ENCODE peak calls at places on chromosomes 2 and 18, in four cellular contexts. One of them, this sample, is unnamed.

GRCh38 chr2:112690853-112691390 is 29.9 kb upstream of the NT5DC4 start:
- DNase-seq in A549: peak; percentile 48
- DNase-seq in heart right ventricle: peak; percentile 50
- DNase-seq in astrocyte: peak; percentile 52
- DNase-seq in this sample: peak; percentile 86

GRCh38 chr18:61189376-61189775 is 143.9 kb upstream of the CDH20 start:
- DNase-seq in astrocyte: no peak
- DNase-seq in heart right ventricle: no peak
- DNase-seq in A549: no peak
- DNase-seq in this sample: no peak

GRCh38 chr2:158060862-158061435 is 40.7 kb upstream of the UPP2 start:
- DNase-seq in A549: no peak
- DNase-seq in heart right ventricle: no peak
- DNase-seq in astrocyte: peak; percentile 66
- DNase-seq in this sample: peak; percentile 36

GRCh38 chr2:33784488-33784887 is 185.4 kb upstream of the FAM98A start:
- DNase-seq in astrocyte: no peak
- DNase-seq in heart right ventricle: no peak
- DNase-seq in A549: no peak
- DNase-seq in this sample: no peak

GRCh38 chr2:79180092-79180491 is 20.5 kb upstream of the REG3A start:
- DNase-seq in heart right ventricle: no peak
- DNase-seq in A549: no peak
- DNase-seq in astrocyte: no peak
- DNase-seq in this sample: peak; percentile 1

GRCh38 chr2:45248214-45248613 is 239.0 kb upstream of the SIX2 start:
- DNase-seq in astrocyte: no peak
- DNase-seq in heart right ventricle: no peak
- DNase-seq in A549: no peak
- DNase-seq in this sample: no peak

GRCh38 chr2:219273887-219274391 is 5.2 kb upstream of the DNAJB2 start:
- DNase-seq in astrocyte: peak; percentile 52
- DNase-seq in heart right ventricle: no peak
- DNase-seq in A549: peak; percentile 89
- DNase-seq in this sample: peak; percentile 98

GRCh38 chr2:130828461-130828860 is 8.3 kb upstream of the ARHGEF4 start:
- DNase-seq in astrocyte: no peak
- DNase-seq in A549: no peak
- DNase-seq in heart right ventricle: no peak
- DNase-seq in this sample: peak; percentile 58

GRCh38 chr18:31667185-31667584 is 17.2 kb downstream of the B4GALT6 start:
- DNase-seq in heart right ventricle: no peak
- DNase-seq in A549: no peak
- DNase-seq in astrocyte: peak; percentile 66
- DNase-seq in this sample: peak; percentile 62

GRCh38 chr2:36635194-36635593 is 37.2 kb upstream of the FEZ2 start:
- DNase-seq in astrocyte: no peak
- DNase-seq in A549: no peak
- DNase-seq in heart right ventricle: no peak
- DNase-seq in this sample: no peak

GRCh38 chr2:152464853-152465470 is 130.0 kb downstream of the FMNL2 start:
- DNase-seq in astrocyte: no peak
- DNase-seq in A549: no peak
- DNase-seq in heart right ventricle: no peak
- DNase-seq in this sample: no peak

GRCh38 chr2:45748239-45748638 is 96.8 kb downstream of the PRKCE start:
- DNase-seq in A549: no peak
- DNase-seq in heart right ventricle: no peak
- DNase-seq in astrocyte: peak; percentile 13
- DNase-seq in this sample: no peak

GRCh38 chr2:150062416-150062815 is 425.1 kb downstream of the RND3 start:
- DNase-seq in heart right ventricle: no peak
- DNase-seq in astrocyte: no peak
- DNase-seq in A549: no peak
- DNase-seq in this sample: no peak

GRCh38 chr2:134304726-134305509 is 51.0 kb downstream of the MGAT5 start:
- DNase-seq in A549: no peak
- DNase-seq in heart right ventricle: no peak
- DNase-seq in astrocyte: no peak
- DNase-seq in this sample: no peak

GRCh38 chr2:9765611-9766531 is 77.4 kb upstream of the TAF1B start:
- DNase-seq in heart right ventricle: no peak
- DNase-seq in A549: no peak
- DNase-seq in astrocyte: no peak
- DNase-seq in this sample: peak; percentile 79

GRCh38 chr2:45089554-45090261 is 80.5 kb upstream of the SIX2 start:
- DNase-seq in A549: no peak
- DNase-seq in astrocyte: no peak
- DNase-seq in heart right ventricle: no peak
- DNase-seq in this sample: no peak

GRCh38 chr2:8462899-8463648 is 218.8 kb upstream of the ID2 start:
- DNase-seq in astrocyte: no peak
- DNase-seq in heart right ventricle: no peak
- DNase-seq in A549: no peak
- DNase-seq in this sample: no peak

GRCh38 chr2:202104286-202104870 is 31.3 kb downstream of the KIAA2012 start:
- DNase-seq in heart right ventricle: no peak
- DNase-seq in astrocyte: no peak
- DNase-seq in A549: peak; percentile 31
- DNase-seq in this sample: peak; percentile 43

GRCh38 chr2:234003972-234004617 is 46.4 kb upstream of the SPP2 start:
- DNase-seq in heart right ventricle: no peak
- DNase-seq in A549: peak; percentile 71
- DNase-seq in astrocyte: peak; percentile 97
- DNase-seq in this sample: peak; percentile 87

GRCh38 chr18:25133879-25134278 is 218.1 kb downstream of the ZNF521 start:
- DNase-seq in A549: no peak
- DNase-seq in heart right ventricle: no peak
- DNase-seq in astrocyte: no peak
- DNase-seq in this sample: no peak

GRCh38 chr18:21458322-21458721 is 142.2 kb downstream of the ESCO1 start:
- DNase-seq in A549: no peak
- DNase-seq in astrocyte: no peak
- DNase-seq in heart right ventricle: peak; percentile 32
- DNase-seq in this sample: no peak

GRCh38 chr2:44433841-44434240 is 72.1 kb downstream of the CAMKMT start:
- DNase-seq in A549: no peak
- DNase-seq in astrocyte: no peak
- DNase-seq in heart right ventricle: no peak
- DNase-seq in this sample: peak; percentile 86

GRCh38 chr18:57802869-57803118 is 321 bp downstream of the ATP8B1 start:
- DNase-seq in heart right ventricle: no peak
- DNase-seq in astrocyte: no peak
- DNase-seq in A549: no peak
- DNase-seq in this sample: no peak

DNA sequence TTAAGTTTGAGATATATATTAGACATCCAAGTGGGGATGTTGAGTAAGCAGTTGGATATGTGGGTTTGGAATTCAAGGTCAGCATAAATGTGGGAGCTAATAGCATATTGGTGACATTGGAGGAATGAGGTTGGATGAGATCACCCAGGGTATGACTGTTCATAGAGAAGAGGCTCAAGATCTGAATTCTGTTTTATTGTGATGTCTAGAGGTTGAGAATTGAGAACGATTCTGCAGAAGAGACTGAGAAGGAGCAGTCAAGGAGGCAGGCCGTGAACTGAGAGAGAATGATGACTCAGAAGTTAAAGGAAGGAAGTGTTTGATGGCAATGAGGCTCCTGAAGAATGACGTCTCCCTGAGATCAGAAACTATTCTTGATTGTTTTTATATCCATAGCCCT is 5.9 kb downstream of the SERPINB11 start:
- DNase-seq in A549: no peak
- DNase-seq in astrocyte: peak; percentile 85
- DNase-seq in heart right ventricle: no peak
- DNase-seq in this sample: peak; percentile 67
- H3K4me3 ChIP-seq in A549: no peak overlapping the region
- H3K4me3 ChIP-seq in astrocyte: no peak overlapping the region
- H3K4me3 ChIP-seq in heart right ventricle: no peak overlapping the region
- H3K4me3 ChIP-seq in this sample: no peak overlapping the region

GRCh38 chr18:55095579-55095978 is 136.3 kb upstream of the CCDC68 start:
- DNase-seq in A549: no peak
- DNase-seq in astrocyte: no peak
- DNase-seq in heart right ventricle: no peak
- DNase-seq in this sample: no peak

GRCh38 chr18:55097406-55098170 is 138.3 kb upstream of the CCDC68 start:
- DNase-seq in A549: no peak
- DNase-seq in heart right ventricle: no peak
- DNase-seq in astrocyte: peak; percentile 83
- DNase-seq in this sample: no peak

GRCh38 chr18:55093808-55094207 is 134.5 kb upstream of the CCDC68 start:
- DNase-seq in astrocyte: no peak
- DNase-seq in heart right ventricle: no peak
- DNase-seq in A549: no peak
- DNase-seq in this sample: no peak

GRCh38 chr18:55093295-55093694 is 134.0 kb upstream of the CCDC68 start:
- DNase-seq in heart right ventricle: no peak
- DNase-seq in astrocyte: no peak
- DNase-seq in A549: no peak
- DNase-seq in this sample: no peak

DNA sequence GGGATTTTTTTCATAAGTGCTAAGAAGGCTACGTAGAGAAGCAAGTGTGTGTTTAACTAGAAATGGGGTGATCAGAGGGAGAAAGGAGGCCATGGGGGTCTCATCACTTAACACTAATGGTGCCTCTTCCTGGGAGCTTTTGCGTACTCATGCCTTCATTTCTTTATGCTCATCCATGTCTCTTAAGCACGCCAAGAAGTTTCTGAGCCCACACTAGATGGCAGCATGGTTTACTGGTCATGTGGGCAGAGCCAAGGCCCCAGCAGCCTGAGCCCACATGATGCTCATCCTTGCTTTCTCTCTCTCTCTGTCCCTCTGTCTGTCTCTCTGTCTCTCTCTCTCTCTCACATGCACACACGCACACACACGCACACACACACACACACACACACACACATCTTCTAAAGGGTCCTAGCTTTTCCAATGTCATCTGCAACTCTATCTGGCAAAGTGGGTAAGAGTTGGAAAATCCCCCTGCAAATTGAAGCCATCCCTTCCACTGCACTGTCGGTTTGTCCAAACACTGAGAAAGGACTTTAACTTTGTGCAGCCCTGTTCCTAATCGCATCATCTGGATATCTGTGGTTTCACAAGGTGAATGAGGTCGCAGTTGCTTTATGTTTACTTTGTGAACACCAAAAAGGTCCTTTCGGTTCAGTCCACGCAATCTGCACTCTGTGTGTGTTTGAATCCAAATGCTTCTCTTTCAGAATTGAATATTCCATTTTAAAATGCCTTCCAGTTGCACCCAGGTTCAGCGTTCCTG is 137.2 kb upstream of the CCDC68 start:
- DNase-seq in astrocyte: peak; percentile 71
- DNase-seq in A549: peak; percentile 22
- DNase-seq in heart right ventricle: no peak
- DNase-seq in this sample: peak; percentile 62
- TF ChIP-seq CTCF in astrocyte: peak; percentile 27
- TF ChIP-seq CTCF in A549: peak; percentile 40
- TF ChIP-seq CTCF in heart right ventricle: peak; percentile 56
- TF ChIP-seq CTCF in this sample: peak; percentile 73

GRCh38 chr2:26412091-26412673 is 10.5 kb downstream of the DRC1 start:
- DNase-seq in heart right ventricle: no peak
- DNase-seq in A549: peak; percentile 42
- DNase-seq in astrocyte: no peak
- DNase-seq in this sample: no peak
- H3K4me3 ChIP-seq in heart right ventricle: peak overlapping the region; percentile 13
- H3K4me3 ChIP-seq in A549: peak overlapping the region; percentile 37
- H3K4me3 ChIP-seq in astrocyte: no peak overlapping the region
- H3K4me3 ChIP-seq in this sample: no peak overlapping the region

GRCh38 chr18:72208920-72209676 is 335.0 kb downstream of the CBLN2 start:
- DNase-seq in A549: no peak
- DNase-seq in astrocyte: no peak
- DNase-seq in heart right ventricle: no peak
- DNase-seq in this sample: no peak

GRCh38 chr18:72206814-72207213 is 337.3 kb downstream of the CBLN2 start:
- DNase-seq in A549: no peak
- DNase-seq in astrocyte: no peak
- DNase-seq in heart right ventricle: no peak
- DNase-seq in this sample: no peak

GRCh38 chr18:72207280-72207679 is 336.9 kb downstream of the CBLN2 start:
- DNase-seq in astrocyte: no peak
- DNase-seq in A549: no peak
- DNase-seq in heart right ventricle: no peak
- DNase-seq in this sample: no peak
- TF ChIP-seq CTCF in astrocyte: no peak
- TF ChIP-seq CTCF in A549: no peak
- TF ChIP-seq CTCF in heart right ventricle: no peak
- TF ChIP-seq CTCF in this sample: no peak

DNA sequence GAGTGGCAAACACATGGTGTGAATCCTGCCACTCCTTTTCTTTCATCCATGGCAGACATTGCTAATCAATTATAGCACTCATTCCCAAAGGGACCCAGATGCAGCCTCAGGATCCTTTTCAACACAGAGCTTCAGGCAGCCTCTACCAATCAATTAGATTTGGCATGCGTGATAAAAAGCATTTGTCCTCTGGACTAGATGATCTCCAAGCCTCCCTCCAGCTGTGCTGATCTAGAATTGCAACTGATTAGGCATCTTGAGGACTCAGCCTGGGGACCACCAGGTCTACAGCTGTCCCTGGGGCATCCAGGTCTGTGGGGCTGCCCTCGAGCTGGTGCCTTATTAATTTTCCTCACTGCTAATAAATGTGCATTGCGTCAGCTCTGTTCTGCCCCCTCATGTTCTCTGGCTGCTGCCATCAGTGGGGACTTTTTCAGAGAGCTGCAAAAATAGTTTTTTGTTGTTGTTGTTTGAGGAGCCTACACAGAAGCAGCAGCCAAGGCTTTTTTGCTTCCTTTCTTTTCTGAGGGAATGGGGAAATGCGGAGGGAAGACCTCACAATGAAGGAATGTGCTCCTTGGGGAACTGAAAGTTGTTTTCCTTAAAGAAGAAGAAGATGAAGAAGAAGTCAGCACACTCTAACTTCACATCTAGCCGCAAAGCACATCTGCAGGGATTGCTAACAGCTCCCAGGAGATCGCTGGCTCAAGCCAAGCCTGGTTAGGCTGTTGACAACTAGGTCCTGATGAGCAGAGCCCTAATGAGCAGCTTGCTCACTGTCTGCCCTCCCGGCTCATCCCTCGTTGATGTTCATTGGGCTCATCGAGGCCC is 8.8 kb upstream of the ATOH8 start:
- DNase-seq in A549: no peak
- DNase-seq in heart right ventricle: no peak
- DNase-seq in astrocyte: peak; percentile 64
- DNase-seq in this sample: no peak
- H3K4me3 ChIP-seq in A549: no peak overlapping the region
- H3K4me3 ChIP-seq in heart right ventricle: no peak overlapping the region
- H3K4me3 ChIP-seq in astrocyte: no peak overlapping the region
- H3K4me3 ChIP-seq in this sample: no peak overlapping the region

GRCh38 chr2:216327447-216327846 is 44.8 kb downstream of the MARCHF4 start:
- DNase-seq in astrocyte: no peak
- DNase-seq in A549: no peak
- DNase-seq in heart right ventricle: no peak
- DNase-seq in this sample: no peak

GRCh38 chr2:216328347-216328746 is 43.9 kb downstream of the MARCHF4 start:
- DNase-seq in A549: no peak
- DNase-seq in heart right ventricle: no peak
- DNase-seq in astrocyte: no peak
- DNase-seq in this sample: peak; percentile 17
- TF ChIP-seq CTCF in A549: no peak
- TF ChIP-seq CTCF in heart right ventricle: no peak
- TF ChIP-seq CTCF in astrocyte: peak; percentile 14
- TF ChIP-seq CTCF in this sample: peak; percentile 27

This sample was measured in bronchial epithelial cell.